ENCODE peak calls at places on chromosomes 7 and 10, in ten cellular contexts. One of them, this sample, is unnamed.

GRCh38 chr7:159026271-159027047 is 118.2 kb downstream of the VIPR2 start:
- DNase-seq in heart left ventricle: peak
- DNase-seq in stimulated activated CD4-positive, alpha-beta T cell treated with anti-CD3 and anti-CD28 coated beads, Interleukin-1b, Interleukin-23, amount 100 ng/mL, for 4 hours: no peak
- DNase-seq in NCI-H526 treated with DMSO at 0.1 percent for 48 hours: no peak
- DNase-seq in NCI-H2081: no peak
- DNase-seq in activated naive CD8-positive, alpha-beta T cell treated with anti-CD3 and anti-CD28 coated beads for 36 hours: peak
- DNase-seq in activated CD4-positive, alpha-beta T cell treated with anti-CD3 and anti-CD28 coated beads for 24 hours: no peak
- DNase-seq in NCI-H1417 treated with DMSO at 0.1 percent for 48 hours: no peak
- DNase-seq in activated CD8-positive, alpha-beta memory T cell treated with anti-CD3 and anti-CD28 coated beads, Interleukin-2, amount 10 ng/mL, durations not matched to agents 7 days and 5 days: peak
- DNase-seq in CD8-positive, alpha-beta T cell: no peak
- DNase-seq in this sample: no peak

GRCh38 chr7:22481726-22482125 is 18.3 kb downstream of the STEAP1B start:
- DNase-seq in heart left ventricle: peak
- DNase-seq in stimulated activated CD4-positive, alpha-beta T cell treated with anti-CD3 and anti-CD28 coated beads, Interleukin-1b, Interleukin-23, amount 100 ng/mL, for 4 hours: no peak
- DNase-seq in NCI-H526 treated with DMSO at 0.1 percent for 48 hours: no peak
- DNase-seq in NCI-H2081: no peak
- DNase-seq in activated naive CD8-positive, alpha-beta T cell treated with anti-CD3 and anti-CD28 coated beads for 36 hours: no peak
- DNase-seq in activated CD4-positive, alpha-beta T cell treated with anti-CD3 and anti-CD28 coated beads for 24 hours: no peak
- DNase-seq in NCI-H1417 treated with DMSO at 0.1 percent for 48 hours: no peak
- DNase-seq in activated CD8-positive, alpha-beta memory T cell treated with anti-CD3 and anti-CD28 coated beads, Interleukin-2, amount 10 ng/mL, durations not matched to agents 7 days and 5 days: no peak
- DNase-seq in CD8-positive, alpha-beta T cell: no peak
- DNase-seq in this sample: no peak

GRCh38 chr7:13915891-13916290 is 73.6 kb downstream of the ETV1 start:
- DNase-seq in heart left ventricle: no peak
- DNase-seq in stimulated activated CD4-positive, alpha-beta T cell treated with anti-CD3 and anti-CD28 coated beads, Interleukin-1b, Interleukin-23, amount 100 ng/mL, for 4 hours: no peak
- DNase-seq in NCI-H526 treated with DMSO at 0.1 percent for 48 hours: no peak
- DNase-seq in NCI-H2081: no peak
- DNase-seq in activated naive CD8-positive, alpha-beta T cell treated with anti-CD3 and anti-CD28 coated beads for 36 hours: no peak
- DNase-seq in activated CD4-positive, alpha-beta T cell treated with anti-CD3 and anti-CD28 coated beads for 24 hours: no peak
- DNase-seq in NCI-H1417 treated with DMSO at 0.1 percent for 48 hours: no peak
- DNase-seq in activated CD8-positive, alpha-beta memory T cell treated with anti-CD3 and anti-CD28 coated beads, Interleukin-2, amount 10 ng/mL, durations not matched to agents 7 days and 5 days: no peak
- DNase-seq in CD8-positive, alpha-beta T cell: no peak
- DNase-seq in this sample: no peak

GRCh38 chr10:119315128-119316001 is 108.0 kb downstream of the GRK5 start:
- DNase-seq in heart left ventricle: no peak
- DNase-seq in stimulated activated CD4-positive, alpha-beta T cell treated with anti-CD3 and anti-CD28 coated beads, Interleukin-1b, Interleukin-23, amount 100 ng/mL, for 4 hours: peak
- DNase-seq in NCI-H526 treated with DMSO at 0.1 percent for 48 hours: no peak
- DNase-seq in NCI-H2081: no peak
- DNase-seq in activated naive CD8-positive, alpha-beta T cell treated with anti-CD3 and anti-CD28 coated beads for 36 hours: peak
- DNase-seq in activated CD4-positive, alpha-beta T cell treated with anti-CD3 and anti-CD28 coated beads for 24 hours: peak
- DNase-seq in NCI-H1417 treated with DMSO at 0.1 percent for 48 hours: no peak
- DNase-seq in activated CD8-positive, alpha-beta memory T cell treated with anti-CD3 and anti-CD28 coated beads, Interleukin-2, amount 10 ng/mL, durations not matched to agents 7 days and 5 days: peak
- DNase-seq in CD8-positive, alpha-beta T cell: peak
- DNase-seq in this sample: peak

GRCh38 chr10:73591935-73592699 is 975 bp upstream of the USP54 start:
- DNase-seq in heart left ventricle: peak
- DNase-seq in stimulated activated CD4-positive, alpha-beta T cell treated with anti-CD3 and anti-CD28 coated beads, Interleukin-1b, Interleukin-23, amount 100 ng/mL, for 4 hours: no peak
- DNase-seq in NCI-H526 treated with DMSO at 0.1 percent for 48 hours: peak
- DNase-seq in NCI-H2081: no peak
- DNase-seq in activated naive CD8-positive, alpha-beta T cell treated with anti-CD3 and anti-CD28 coated beads for 36 hours: peak
- DNase-seq in activated CD4-positive, alpha-beta T cell treated with anti-CD3 and anti-CD28 coated beads for 24 hours: no peak
- DNase-seq in NCI-H1417 treated with DMSO at 0.1 percent for 48 hours: no peak
- DNase-seq in activated CD8-positive, alpha-beta memory T cell treated with anti-CD3 and anti-CD28 coated beads, Interleukin-2, amount 10 ng/mL, durations not matched to agents 7 days and 5 days: no peak
- DNase-seq in CD8-positive, alpha-beta T cell: no peak
- DNase-seq in this sample: no peak

GRCh38 chr10:80938920-80939319 is 401.2 kb downstream of the SH2D4B start:
- DNase-seq in heart left ventricle: no peak
- DNase-seq in stimulated activated CD4-positive, alpha-beta T cell treated with anti-CD3 and anti-CD28 coated beads, Interleukin-1b, Interleukin-23, amount 100 ng/mL, for 4 hours: no peak
- DNase-seq in NCI-H526 treated with DMSO at 0.1 percent for 48 hours: no peak
- DNase-seq in NCI-H2081: no peak
- DNase-seq in activated naive CD8-positive, alpha-beta T cell treated with anti-CD3 and anti-CD28 coated beads for 36 hours: no peak
- DNase-seq in activated CD4-positive, alpha-beta T cell treated with anti-CD3 and anti-CD28 coated beads for 24 hours: no peak
- DNase-seq in NCI-H1417 treated with DMSO at 0.1 percent for 48 hours: no peak
- DNase-seq in activated CD8-positive, alpha-beta memory T cell treated with anti-CD3 and anti-CD28 coated beads, Interleukin-2, amount 10 ng/mL, durations not matched to agents 7 days and 5 days: no peak
- DNase-seq in CD8-positive, alpha-beta T cell: no peak
- DNase-seq in this sample: no peak

GRCh38 chr10:107553470-107553869 is 389.0 kb upstream of the SORCS1 start:
- DNase-seq in heart left ventricle: no peak
- DNase-seq in stimulated activated CD4-positive, alpha-beta T cell treated with anti-CD3 and anti-CD28 coated beads, Interleukin-1b, Interleukin-23, amount 100 ng/mL, for 4 hours: no peak
- DNase-seq in NCI-H526 treated with DMSO at 0.1 percent for 48 hours: no peak
- DNase-seq in NCI-H2081: no peak
- DNase-seq in activated naive CD8-positive, alpha-beta T cell treated with anti-CD3 and anti-CD28 coated beads for 36 hours: no peak
- DNase-seq in activated CD4-positive, alpha-beta T cell treated with anti-CD3 and anti-CD28 coated beads for 24 hours: no peak
- DNase-seq in NCI-H1417 treated with DMSO at 0.1 percent for 48 hours: no peak
- DNase-seq in activated CD8-positive, alpha-beta memory T cell treated with anti-CD3 and anti-CD28 coated beads, Interleukin-2, amount 10 ng/mL, durations not matched to agents 7 days and 5 days: no peak
- DNase-seq in CD8-positive, alpha-beta T cell: no peak
- DNase-seq in this sample: no peak

GRCh38 chr10:130013938-130014733 is 50.1 kb upstream of the EBF3 start:
- DNase-seq in heart left ventricle: no peak
- DNase-seq in stimulated activated CD4-positive, alpha-beta T cell treated with anti-CD3 and anti-CD28 coated beads, Interleukin-1b, Interleukin-23, amount 100 ng/mL, for 4 hours: no peak
- DNase-seq in NCI-H526 treated with DMSO at 0.1 percent for 48 hours: no peak
- DNase-seq in NCI-H2081: no peak
- DNase-seq in activated naive CD8-positive, alpha-beta T cell treated with anti-CD3 and anti-CD28 coated beads for 36 hours: no peak
- DNase-seq in activated CD4-positive, alpha-beta T cell treated with anti-CD3 and anti-CD28 coated beads for 24 hours: no peak
- DNase-seq in NCI-H1417 treated with DMSO at 0.1 percent for 48 hours: no peak
- DNase-seq in activated CD8-positive, alpha-beta memory T cell treated with anti-CD3 and anti-CD28 coated beads, Interleukin-2, amount 10 ng/mL, durations not matched to agents 7 days and 5 days: no peak
- DNase-seq in CD8-positive, alpha-beta T cell: no peak
- DNase-seq in this sample: no peak

GRCh38 chr7:94888542-94888941 is 18.9 kb upstream of the PPP1R9A start:
- DNase-seq in heart left ventricle: peak
- DNase-seq in stimulated activated CD4-positive, alpha-beta T cell treated with anti-CD3 and anti-CD28 coated beads, Interleukin-1b, Interleukin-23, amount 100 ng/mL, for 4 hours: no peak
- DNase-seq in NCI-H526 treated with DMSO at 0.1 percent for 48 hours: no peak
- DNase-seq in NCI-H2081: peak
- DNase-seq in activated naive CD8-positive, alpha-beta T cell treated with anti-CD3 and anti-CD28 coated beads for 36 hours: no peak
- DNase-seq in activated CD4-positive, alpha-beta T cell treated with anti-CD3 and anti-CD28 coated beads for 24 hours: no peak
- DNase-seq in NCI-H1417 treated with DMSO at 0.1 percent for 48 hours: no peak
- DNase-seq in activated CD8-positive, alpha-beta memory T cell treated with anti-CD3 and anti-CD28 coated beads, Interleukin-2, amount 10 ng/mL, durations not matched to agents 7 days and 5 days: no peak
- DNase-seq in CD8-positive, alpha-beta T cell: no peak
- DNase-seq in this sample: no peak

GRCh38 chr10:72418679-72419078 is 64.0 kb upstream of the DNAJB12 start:
- DNase-seq in heart left ventricle: no peak
- DNase-seq in stimulated activated CD4-positive, alpha-beta T cell treated with anti-CD3 and anti-CD28 coated beads, Interleukin-1b, Interleukin-23, amount 100 ng/mL, for 4 hours: no peak
- DNase-seq in NCI-H526 treated with DMSO at 0.1 percent for 48 hours: no peak
- DNase-seq in NCI-H2081: no peak
- DNase-seq in activated naive CD8-positive, alpha-beta T cell treated with anti-CD3 and anti-CD28 coated beads for 36 hours: no peak
- DNase-seq in activated CD4-positive, alpha-beta T cell treated with anti-CD3 and anti-CD28 coated beads for 24 hours: no peak
- DNase-seq in NCI-H1417 treated with DMSO at 0.1 percent for 48 hours: no peak
- DNase-seq in activated CD8-positive, alpha-beta memory T cell treated with anti-CD3 and anti-CD28 coated beads, Interleukin-2, amount 10 ng/mL, durations not matched to agents 7 days and 5 days: no peak
- DNase-seq in CD8-positive, alpha-beta T cell: no peak
- DNase-seq in this sample: no peak

GRCh38 chr10:84258034-84258695 is 13.3 kb downstream of the RGR start:
- DNase-seq in heart left ventricle: no peak
- DNase-seq in stimulated activated CD4-positive, alpha-beta T cell treated with anti-CD3 and anti-CD28 coated beads, Interleukin-1b, Interleukin-23, amount 100 ng/mL, for 4 hours: no peak
- DNase-seq in NCI-H526 treated with DMSO at 0.1 percent for 48 hours: no peak
- DNase-seq in NCI-H2081: no peak
- DNase-seq in activated naive CD8-positive, alpha-beta T cell treated with anti-CD3 and anti-CD28 coated beads for 36 hours: no peak
- DNase-seq in activated CD4-positive, alpha-beta T cell treated with anti-CD3 and anti-CD28 coated beads for 24 hours: no peak
- DNase-seq in NCI-H1417 treated with DMSO at 0.1 percent for 48 hours: no peak
- DNase-seq in activated CD8-positive, alpha-beta memory T cell treated with anti-CD3 and anti-CD28 coated beads, Interleukin-2, amount 10 ng/mL, durations not matched to agents 7 days and 5 days: peak
- DNase-seq in CD8-positive, alpha-beta T cell: no peak
- DNase-seq in this sample: no peak